ENCODE peak calls at places on chromosomes 6 and 20, in seven cellular contexts. S is breast epithelium, C is sigmoid colon, P is H54, D is IMR-90, O is upper lobe of left lung, K is spleen. A is an unnamed sample.

GRCh38 chr6:145875496-145876244 is 61.1 kb upstream of the FBXO30 start:
- DNase-seq in S (no peak), C (no peak), P (no peak), D (no peak), O (no peak), K (no peak), A (no peak)

GRCh38 chr20:63854766-63855362 is 6.4 kb upstream of the ABHD16B start:
- DNase-seq in S (no peak), C (no peak), P (no peak), D (no peak), O (peak), K (peak), A (no peak)

GRCh38 chr6:168338777-168339176 is 19.2 kb upstream of the DACT2 start:
- DNase-seq in S (no peak), C (no peak), P (no peak), D (no peak), O (no peak), K (no peak), A (no peak)

GRCh38 chr6:134060491-134061106 is 8.2 kb upstream of the SLC2A12 start:
- DNase-seq in S (no peak), C (no peak), P (peak), D (peak), O (no peak), K (no peak), A (no peak)

GRCh38 chr20:60038400-60038799 is 80.2 kb downstream of the CDH26 start:
- DNase-seq in S (no peak), C (no peak), P (no peak), D (no peak), O (no peak), K (no peak), A (no peak)

GRCh38 chr20:15760217-15760567 is 813.1 kb downstream of the KIF16B start:
- DNase-seq in S (no peak), C (no peak), P (no peak), D (no peak), O (no peak), K (no peak), A (no peak)

GRCh38 chr20:49248879-49249665 is 28.8 kb downstream of the ZNFX1 start:
- DNase-seq in S (no peak), C (no peak), P (no peak), D (no peak), O (peak), K (no peak), A (no peak)

GRCh38 chr6:110524305-110524704 is 47.9 kb upstream of the SLC22A16 start:
- DNase-seq in S (no peak), C (no peak), P (no peak), D (no peak), O (no peak), K (no peak), A (no peak)

GRCh38 chr6:169222126-169222525 is 31.5 kb downstream of the THBS2 start:
- DNase-seq in S (no peak), C (peak), P (no peak), D (no peak), O (peak), K (no peak), A (no peak)

GRCh38 chr6:43428874-43429273 is 1.5 kb downstream of the ABCC10 start:
- DNase-seq in S (no peak), C (no peak), P (no peak), D (no peak), O (no peak), K (no peak), A (no peak)

GRCh38 chr6:126959765-126960164 is 158.7 kb upstream of the RSPO3 start:
- DNase-seq in S (no peak), C (no peak), P (no peak), D (no peak), O (no peak), K (no peak), A (no peak)

GRCh38 chr20:44074252-44075151 is 112.5 kb downstream of the JPH2 start:
- DNase-seq in S (peak), C (no peak), P (no peak), D (peak), O (no peak), K (no peak), A (no peak)

GRCh38 chr20:57647933-57648785 is 27.9 kb upstream of the ZBP1 start:
- DNase-seq in S (no peak), C (no peak), P (no peak), D (no peak), O (peak), K (peak), A (no peak)

GRCh38 chr6:1144842-1145755 is 166.8 kb upstream of the FOXQ1 start:
- DNase-seq in S (no peak), C (no peak), P (no peak), D (peak), O (no peak), K (no peak), A (no peak)

GRCh38 chr6:44268095-44268628 is 2.1 kb upstream of the TMEM151B start:
- DNase-seq in S (no peak), C (no peak), P (no peak), D (peak), O (no peak), K (peak), A (peak)

GRCh38 chr20:20201124-20201523 is 148.8 kb downstream of the CFAP61 start:
- DNase-seq in S (no peak), C (no peak), P (no peak), D (no peak), O (no peak), K (no peak), A (no peak)

GRCh38 chr6:6907286-6907685 is 200.5 kb upstream of the RREB1 start:
- DNase-seq in S (no peak), C (no peak), P (no peak), D (no peak), O (no peak), K (no peak), A (no peak)

GRCh38 chr20:37388831-37389230 is 42.9 kb downstream of the SRC start:
- DNase-seq in S (no peak), C (no peak), P (no peak), D (no peak), O (no peak), K (peak), A (no peak)

GRCh38 chr20:36493013-36493800 is 48.1 kb upstream of the MYL9 start:
- DNase-seq in S (no peak), C (no peak), P (no peak), D (no peak), O (peak), K (no peak), A (no peak)

GRCh38 chr6:153208706-153209105 is 77.6 kb upstream of the RGS17 start:
- DNase-seq in S (no peak), C (no peak), P (no peak), D (no peak), O (no peak), K (no peak), A (no peak)

GRCh38 chr20:23091741-23092408 is 5.8 kb upstream of the CD93 start:
- DNase-seq in S (no peak), C (no peak), P (no peak), D (no peak), O (no peak), K (no peak), A (peak)

GRCh38 chr6:55825402-55826051 is 49.9 kb downstream of the BMP5 start:
- DNase-seq in S (no peak), C (no peak), P (no peak), D (peak), O (no peak), K (no peak), A (no peak)

GRCh38 chr20:32062776-32063170 is 10.7 kb downstream of the HCK start:
- DNase-seq in S (no peak), C (peak), P (no peak), D (no peak), O (no peak), K (peak), A (no peak)

GRCh38 chr6:136051140-136051775 is 198.9 kb downstream of the MTFR2 start:
- DNase-seq in S (no peak), C (no peak), P (no peak), D (peak), O (no peak), K (no peak), A (no peak)
- TF ChIP-seq POLR2A in S (no peak), C (no peak), P (no peak), D (no peak), O (no peak), K (no peak), A (no peak)

GRCh38 chr6:107114872-107115694 is at the start of gene BEND3:
- DNase-seq in S (no peak), C (peak), P (no peak), D (no peak), O (peak), K (peak), A (peak)
- TF ChIP-seq POLR2A in S (no peak), C (no peak), P (no peak), D (no peak), O (no peak), K (no peak), A (no peak)

DNA sequence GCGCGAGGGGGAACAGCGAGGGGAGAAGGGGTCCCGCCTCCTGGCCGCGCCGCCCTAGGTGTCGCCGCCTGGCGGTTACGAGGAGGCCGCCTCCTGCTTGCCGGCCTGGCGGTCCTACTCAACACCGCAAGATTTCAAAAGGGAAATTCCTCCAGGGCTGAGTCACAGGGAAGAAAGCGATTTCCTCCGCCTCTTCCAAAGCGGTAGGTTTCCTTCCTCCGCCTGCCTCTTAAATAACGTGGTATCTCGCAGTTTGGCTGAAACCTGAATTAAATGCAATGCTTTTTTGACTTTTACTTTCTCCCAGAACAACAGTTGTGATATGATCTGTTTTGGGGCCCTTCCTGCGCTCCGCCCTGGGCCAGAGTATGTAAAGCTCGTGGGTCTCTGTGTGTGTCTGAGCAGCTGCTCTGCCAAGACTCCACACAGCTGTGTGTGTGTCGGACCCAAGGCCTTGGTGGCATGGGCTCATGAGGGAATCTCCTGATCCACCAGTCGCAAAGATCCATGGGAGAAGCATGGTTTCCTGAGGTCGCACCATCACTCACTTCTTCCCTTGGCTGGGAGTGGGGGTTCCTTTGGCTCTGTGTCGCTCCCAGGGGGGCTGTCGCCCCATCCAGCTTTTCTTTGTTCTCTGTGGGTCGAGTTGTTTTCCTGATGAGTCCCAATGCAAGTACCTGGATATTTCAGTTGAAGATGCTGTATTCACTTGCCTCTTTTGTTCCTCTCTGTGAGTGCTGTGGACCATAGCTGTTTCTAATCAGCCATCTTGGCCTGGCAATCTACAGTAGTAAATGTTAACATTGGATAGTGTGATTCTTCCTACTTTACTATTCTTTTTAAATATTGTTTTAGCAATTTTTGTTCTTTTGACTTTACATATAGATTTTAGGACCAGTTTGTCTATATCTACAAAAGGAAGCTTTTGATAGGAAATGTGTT is 31.6 kb upstream of the NOTCH4 start:
- DNase-seq in S (peak), C (peak), P (peak), D (peak), O (peak), K (peak), A (peak)
- TF ChIP-seq POLR2A in S (no peak), C (no peak), P (peak), D (peak), O (no peak), K (no peak), A (no peak)

GRCh38 chr6:12293234-12293930 is 3.2 kb downstream of the EDN1 start:
- DNase-seq in S (no peak), C (no peak), P (no peak), D (no peak), O (no peak), K (no peak), A (peak)
- TF ChIP-seq POLR2A in S (no peak), C (no peak), P (no peak), D (no peak), O (no peak), K (no peak), A (no peak)